ENCODE peak calls at places on chromosomes 13 and 19, in nine cellular contexts. H is stimulated activated CD4-positive, alpha-beta T cell treated with anti-CD3 and anti-CD28 coated beads, Interleukin-1b, Interleukin-23, amount 100 ng/mL, for 24 hours; F is Ammon's horn; O is glutamatergic neuron; J is fibroblast of the conjunctiva; D is HFFc6; E is esophagus squamous epithelium; P is HFF-Myc; A is suprapubic skin. N is an unnamed sample.

GRCh38 chr19:46620716-46621115 is 4.2 kb downstream of the PTGIR start:
- DNase-seq in O (peak), J (no peak), P (no peak), H (no peak), E (no peak), D (peak), A (no peak), F (no peak), N (no peak)

GRCh38 chr13:99173606-99174005 is 27.0 kb upstream of the UBAC2 start:
- DNase-seq in A (no peak), D (no peak), F (no peak), J (no peak), E (no peak), P (no peak), H (no peak), O (no peak), N (no peak)

GRCh38 chr13:52845766-52846566 is 2.5 kb downstream of the PCDH8 start:
- DNase-seq in E (no peak), J (no peak), O (peak), F (no peak), H (no peak), A (no peak), P (no peak), D (no peak), N (peak)

GRCh38 chr13:25677956-25678355 is 306.2 kb downstream of the ATP8A2 start:
- DNase-seq in F (no peak), D (no peak), J (no peak), H (no peak), P (no peak), A (no peak), O (no peak), E (no peak), N (no peak)

GRCh38 chr19:54905908-54906511 is at the start of gene NCR1:
- DNase-seq in D (no peak), J (no peak), H (no peak), E (no peak), F (no peak), P (no peak), O (no peak), A (no peak), N (no peak)

GRCh38 chr19:50567882-50568281 is 353 bp downstream of the LRRC4B start:
- DNase-seq in A (no peak), D (no peak), E (no peak), H (no peak), J (no peak), F (no peak), P (no peak), O (no peak), N (no peak)

GRCh38 chr13:75326173-75327131 is 155.5 kb downstream of the TBC1D4 start:
- DNase-seq in J (no peak), D (no peak), H (peak), O (no peak), F (no peak), P (no peak), A (no peak), E (no peak), N (no peak)

GRCh38 chr19:10936661-10937084 is 8.1 kb downstream of the TIMM29 start:
- DNase-seq in E (no peak), A (no peak), J (peak), P (peak), F (peak), H (no peak), D (peak), O (peak), N (peak)

GRCh38 chr13:111609631-111610030 is 289.2 kb downstream of the TEX29 start:
- DNase-seq in J (no peak), E (no peak), P (no peak), A (no peak), D (no peak), F (no peak), H (no peak), O (no peak), N (no peak)